ENCODE peak calls at places on chromosomes 11 and 22, in six cellular contexts. N is adrenal gland; W is epithelial cell of esophagus; O is dorsolateral prefrontal cortex; Z is CD8-positive, alpha-beta T cell; H is fibroblast of villous mesenchyme. L is an unnamed sample.

GRCh38 chr22:22877523-22878210 is 9.9 kb upstream of the IGLL5 start:
- DNase-seq in N (peak), W (peak), O (peak), Z (peak), H (peak), L (peak)

GRCh38 chr11:46435679-46436078 is 44.1 kb upstream of the CHRM4 start:
- DNase-seq in N (no peak), W (no peak), O (no peak), Z (no peak), H (no peak), L (no peak)

GRCh38 chr11:63871962-63872832 is 33.3 kb downstream of the MARK2 start:
- DNase-seq in N (peak), W (peak), O (peak), Z (peak), H (peak), L (no peak)

GRCh38 chr11:109421981-109422590 is at the start of gene C11orf87:
- DNase-seq in N (no peak), W (peak), O (peak), Z (no peak), H (no peak), L (no peak)

GRCh38 chr22:32880906-32881596 is 79.5 kb downstream of the TIMP3 start:
- DNase-seq in N (peak), W (peak), O (peak), Z (no peak), H (peak), L (peak)

GRCh38 chr11:33471541-33471940 is 214.4 kb downstream of the HIPK3 start:
- DNase-seq in N (no peak), W (no peak), O (no peak), Z (no peak), H (no peak), L (no peak)

GRCh38 chr11:118003456-118003855 is 17.3 kb downstream of the IL10RA start:
- DNase-seq in N (no peak), W (no peak), O (no peak), Z (no peak), H (no peak), L (no peak)

GRCh38 chr11:92793189-92793588 is 176.3 kb upstream of the MTNR1B start:
- DNase-seq in N (no peak), W (no peak), O (no peak), Z (no peak), H (no peak), L (no peak)

GRCh38 chr11:132941024-132941646 is 591.2 kb downstream of the OPCML start:
- DNase-seq in N (no peak), W (peak), O (no peak), Z (no peak), H (peak), L (no peak)

GRCh38 chr11:33893711-33894401 is 2.0 kb upstream of the LMO2 start:
- DNase-seq in N (no peak), W (no peak), O (no peak), Z (peak), H (peak), L (no peak)

GRCh38 chr11:123475478-123475877 is 45.4 kb downstream of the GRAMD1B start:
- DNase-seq in N (no peak), W (peak), O (no peak), Z (no peak), H (peak), L (no peak)

GRCh38 chr11:9001736-9002135 is 2.1 kb downstream of the NRIP3 start:
- DNase-seq in N (no peak), W (peak), O (no peak), Z (peak), H (peak), L (peak)

GRCh38 chr22:32378703-32379272 is 21.1 kb downstream of the RFPL3 start:
- DNase-seq in N (no peak), W (peak), O (no peak), Z (no peak), H (peak), L (no peak)

GRCh38 chr11:131766637-131767036 is 396.2 kb downstream of the NTM start:
- DNase-seq in N (no peak), W (no peak), O (no peak), Z (no peak), H (no peak), L (no peak)

GRCh38 chr11:79400717-79401330 is 40.0 kb downstream of the TENM4 start:
- DNase-seq in N (peak), W (peak), O (peak), Z (no peak), H (no peak), L (no peak)

GRCh38 chr11:560305-561147 is at the start of the genes LMNTD2 and RASSF7:
- DNase-seq in N (peak), W (peak), O (peak), Z (peak), H (peak), L (peak)

GRCh38 chr11:1410366-1411291 is 20.9 kb downstream of the BRSK2 start:
- DNase-seq in N (no peak), W (no peak), O (peak), Z (no peak), H (no peak), L (no peak)

GRCh38 chr11:9120659-9121350 is 29.4 kb upstream of the SCUBE2 start:
- DNase-seq in N (no peak), W (no peak), O (no peak), Z (no peak), H (no peak), L (no peak)

GRCh38 chr11:36249271-36249670 is 40.0 kb downstream of the COMMD9 start:
- DNase-seq in N (no peak), W (peak), O (no peak), Z (no peak), H (peak), L (no peak)

DNA sequence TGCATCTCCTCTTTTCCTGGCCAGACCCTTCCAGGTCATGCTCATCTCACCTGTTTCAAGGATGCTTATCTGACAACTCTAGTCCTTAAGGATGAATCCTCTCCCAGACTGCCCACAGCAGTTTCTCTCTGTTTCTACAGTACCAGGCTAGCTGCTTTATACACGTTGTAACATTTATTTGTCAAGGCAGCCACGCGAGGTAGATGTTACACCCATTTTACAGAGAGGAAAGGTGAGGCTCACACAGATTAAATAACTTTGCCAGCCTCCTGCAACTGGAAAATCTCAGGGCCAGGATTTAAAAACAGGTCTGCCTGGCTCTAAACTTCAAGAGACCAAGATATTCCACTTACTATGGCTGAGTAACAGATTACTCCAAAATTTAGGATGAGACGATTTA is 45.7 kb upstream of the E2F8 start:
- DNase-seq in N (no peak), W (no peak), O (no peak), Z (no peak), H (no peak), L (no peak)
- H3K4me3 ChIP-seq in N (no peak), W (no peak), O (no peak), Z (no peak), H (no peak), L (no peak)

GRCh38 chr22:30230787-30231461 is 15.6 kb downstream of the LIF start:
- DNase-seq in N (no peak), W (no peak), O (no peak), Z (no peak), H (no peak), L (no peak)

GRCh38 chr22:30230330-30230729 is 16.2 kb downstream of the LIF start:
- DNase-seq in N (no peak), W (no peak), O (no peak), Z (no peak), H (no peak), L (no peak)

GRCh38 chr22:30233582-30233981 is 13.0 kb downstream of the LIF start:
- DNase-seq in N (no peak), W (no peak), O (no peak), Z (no peak), H (no peak), L (no peak)

GRCh38 chr22:30234786-30235470 is 11.6 kb downstream of the LIF start:
- DNase-seq in N (peak), W (no peak), O (no peak), Z (no peak), H (peak), L (peak)

GRCh38 chr22:30232716-30233218 is 13.8 kb downstream of the LIF start:
- DNase-seq in N (no peak), W (no peak), O (no peak), Z (no peak), H (no peak), L (no peak)
- TF ChIP-seq CTCF in N (no peak), W (no peak), O (no peak), Z (no peak), H (no peak), L (no peak)

GRCh38 chr11:96272542-96273306 is 70.3 kb downstream of the MAML2 start:
- DNase-seq in N (no peak), W (peak), O (no peak), Z (no peak), H (peak), L (no peak)
- H3K4me3 ChIP-seq in N (no peak), W (no peak), O (no peak), Z (no peak), H (no peak), L (no peak)

DNA sequence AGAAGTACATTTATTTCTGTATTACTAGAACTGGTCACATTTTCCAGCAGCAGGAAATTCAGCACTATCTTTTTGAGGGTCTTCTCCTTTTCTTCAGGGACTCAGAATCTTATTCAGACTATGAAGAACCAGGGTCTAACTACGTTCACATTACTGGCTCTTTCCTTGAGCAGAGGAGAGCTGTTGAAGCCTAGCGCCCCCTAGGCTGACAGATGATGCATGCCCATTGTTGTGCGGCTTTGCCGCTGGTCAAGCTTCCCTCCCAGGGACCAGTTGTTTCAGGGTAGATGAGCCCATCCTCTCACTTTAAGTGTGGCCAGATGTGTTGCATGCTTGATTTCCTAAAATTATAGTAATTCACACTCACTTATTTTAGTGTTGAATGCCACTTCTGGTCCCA is 168.2 kb upstream of the PDGFD start:
- DNase-seq in N (no peak), W (peak), O (no peak), Z (no peak), H (no peak), L (no peak)
- TF ChIP-seq CTCF in N (no peak), W (peak), O (no peak), Z (no peak), H (peak), L (no peak)

GRCh38 chr22:39901519-39902146 is 749 bp downstream of the GRAP2 start:
- DNase-seq in N (no peak), W (no peak), O (no peak), Z (no peak), H (no peak), L (no peak)
- H3K4me3 ChIP-seq in N (no peak), W (no peak), O (no peak), Z (peak), H (no peak), L (no peak)

GRCh38 chr11:116895053-116895757 is 57.8 kb upstream of the APOA1 start:
- DNase-seq in N (no peak), W (peak), O (no peak), Z (no peak), H (no peak), L (no peak)
- TF ChIP-seq CTCF in N (no peak), W (no peak), O (peak), Z (no peak), H (peak), L (no peak)

GRCh38 chr11:61025819-61026120 is 54.3 kb downstream of the CD6 start:
- DNase-seq in N (no peak), W (no peak), O (no peak), Z (no peak), H (no peak), L (no peak)
- H3K4me3 ChIP-seq in N (no peak), W (no peak), O (no peak), Z (no peak), H (no peak), L (no peak)

GRCh38 chr11:44467413-44467812 is 98.0 kb upstream of the CD82 start:
- DNase-seq in N (no peak), W (no peak), O (no peak), Z (no peak), H (no peak), L (no peak)

GRCh38 chr11:44466531-44467179 is 98.8 kb upstream of the CD82 start:
- DNase-seq in N (no peak), W (no peak), O (no peak), Z (no peak), H (no peak), L (no peak)

GRCh38 chr11:44463751-44464150 is 101.7 kb upstream of the CD82 start:
- DNase-seq in N (no peak), W (no peak), O (no peak), Z (no peak), H (no peak), L (no peak)

GRCh38 chr11:44467931-44468330 is 97.5 kb upstream of the CD82 start:
- DNase-seq in N (no peak), W (no peak), O (no peak), Z (no peak), H (no peak), L (no peak)

DNA sequence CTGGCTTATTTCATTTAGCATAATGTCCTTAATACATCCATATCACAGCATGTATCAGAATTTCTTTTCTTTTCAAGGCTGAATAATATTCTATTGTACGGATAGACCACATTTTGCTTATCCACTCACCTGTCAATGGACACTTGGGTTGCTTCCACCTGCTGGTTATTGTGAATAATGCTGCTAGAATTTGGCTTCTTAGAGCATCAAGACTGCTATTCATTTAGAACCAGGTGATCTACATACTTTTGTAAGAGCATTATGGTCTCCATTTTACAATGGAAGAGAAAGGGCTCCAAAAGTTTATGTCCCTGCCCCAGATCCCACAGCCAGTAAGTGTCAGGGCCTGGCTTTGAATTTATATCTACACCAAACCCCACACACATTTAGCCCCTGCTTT is 100.7 kb upstream of the CD82 start:
- DNase-seq in N (no peak), W (peak), O (no peak), Z (no peak), H (peak), L (no peak)
- TF ChIP-seq CTCF in N (no peak), W (peak), O (no peak), Z (no peak), H (no peak), L (no peak)